ENCODE peak calls at places on chromosomes 1 and 21, in ten cellular contexts. L, P, Q, T, H, R, K, C, Y and M are unnamed samples.

GRCh38 chr21:14864211-14865021 is 200.4 kb downstream of the NRIP1 start:
- DNase-seq in L (peak), P (peak), Q (peak), T (peak), H (peak), R (peak), K (peak), C (peak), Y (peak), M (peak)

GRCh38 chr1:211135342-211135950 is 1.5 kb upstream of the KCNH1 start:
- DNase-seq in L (peak), P (no peak), Q (no peak), T (peak), H (peak), R (peak), K (no peak), C (peak), Y (no peak), M (no peak)

GRCh38 chr1:104791030-104791429 is 1041.3 kb downstream of the AMY1C start:
- DNase-seq in L (no peak), P (no peak), Q (no peak), T (no peak), H (no peak), R (no peak), K (no peak), C (no peak), Y (no peak), M (no peak)

GRCh38 chr1:218298398-218298797 is 13.3 kb downstream of the RRP15 start:
- DNase-seq in L (no peak), P (no peak), Q (no peak), T (no peak), H (no peak), R (no peak), K (no peak), C (no peak), Y (no peak), M (no peak)

GRCh38 chr1:216836316-216836715 is 113.1 kb upstream of the ESRRG start:
- DNase-seq in L (no peak), P (no peak), Q (peak), T (no peak), H (no peak), R (no peak), K (no peak), C (no peak), Y (no peak), M (no peak)

GRCh38 chr21:42629856-42630410 is 23.5 kb upstream of the PDE9A start:
- DNase-seq in L (no peak), P (no peak), Q (no peak), T (no peak), H (no peak), R (no peak), K (no peak), C (no peak), Y (no peak), M (no peak)

GRCh38 chr1:209717818-209718217 is 13.2 kb downstream of the HSD11B1 start:
- DNase-seq in L (no peak), P (no peak), Q (no peak), T (no peak), H (no peak), R (no peak), K (no peak), C (no peak), Y (no peak), M (no peak)

GRCh38 chr21:33396966-33397365 is 6.2 kb upstream of the IFNGR2 start:
- DNase-seq in L (no peak), P (peak), Q (no peak), T (peak), H (no peak), R (no peak), K (no peak), C (peak), Y (no peak), M (no peak)

GRCh38 chr1:219339466-219339865 is 165.8 kb downstream of the LYPLAL1 start:
- DNase-seq in L (no peak), P (no peak), Q (no peak), T (peak), H (no peak), R (no peak), K (no peak), C (peak), Y (no peak), M (no peak)

GRCh38 chr1:158028956-158029355 is 35.5 kb downstream of the KIRREL1 start:
- DNase-seq in L (no peak), P (no peak), Q (no peak), T (peak), H (no peak), R (peak), K (no peak), C (no peak), Y (no peak), M (no peak)

GRCh38 chr1:35644204-35644603 is 2.9 kb upstream of the PSMB2 start:
- DNase-seq in L (no peak), P (no peak), Q (no peak), T (no peak), H (no peak), R (no peak), K (no peak), C (no peak), Y (no peak), M (no peak)

GRCh38 chr1:7953850-7954609 is 7.5 kb upstream of the PARK7 start:
- DNase-seq in L (no peak), P (peak), Q (peak), T (peak), H (peak), R (peak), K (peak), C (peak), Y (no peak), M (peak)

GRCh38 chr1:29804181-29804899 is 568.0 kb downstream of the PTPRU start:
- DNase-seq in L (no peak), P (no peak), Q (no peak), T (no peak), H (no peak), R (no peak), K (no peak), C (no peak), Y (no peak), M (no peak)

GRCh38 chr1:43509740-43510375 is 20.8 kb upstream of the PTPRF start:
- DNase-seq in L (no peak), P (no peak), Q (no peak), T (no peak), H (no peak), R (no peak), K (no peak), C (no peak), Y (no peak), M (no peak)

GRCh38 chr1:1356166-1356795 is 2.1 kb downstream of the MXRA8 start:
- DNase-seq in L (no peak), P (peak), Q (no peak), T (no peak), H (no peak), R (no peak), K (no peak), C (no peak), Y (no peak), M (no peak)

GRCh38 chr1:87329051-87329755 is 523 bp downstream of the LMO4 start:
- DNase-seq in L (peak), P (peak), Q (peak), T (peak), H (peak), R (no peak), K (peak), C (peak), Y (peak), M (peak)

GRCh38 chr1:226575436-226576390 is 27.1 kb downstream of the STUM start:
- DNase-seq in L (peak), P (peak), Q (no peak), T (no peak), H (no peak), R (no peak), K (no peak), C (no peak), Y (no peak), M (no peak)

GRCh38 chr1:197910120-197911110 is 6.8 kb upstream of the LHX9 start:
- DNase-seq in L (no peak), P (no peak), Q (no peak), T (no peak), H (peak), R (no peak), K (no peak), C (no peak), Y (no peak), M (no peak)

GRCh38 chr21:34878501-34878900 is 170.6 kb downstream of the RUNX1 start:
- DNase-seq in L (no peak), P (no peak), Q (no peak), T (no peak), H (no peak), R (peak), K (no peak), C (no peak), Y (no peak), M (peak)

GRCh38 chr21:37364722-37365121 is 1.9 kb upstream of the DYRK1A start:
- DNase-seq in L (no peak), P (no peak), Q (no peak), T (no peak), H (no peak), R (no peak), K (no peak), C (no peak), Y (no peak), M (no peak)

GRCh38 chr21:26148071-26148470 is 22.5 kb downstream of the APP start:
- DNase-seq in L (peak), P (peak), Q (peak), T (no peak), H (peak), R (peak), K (no peak), C (no peak), Y (no peak), M (peak)

GRCh38 chr1:161709373-161709772 is 2.3 kb downstream of the FCRLA start:
- DNase-seq in L (no peak), P (no peak), Q (no peak), T (no peak), H (no peak), R (no peak), K (no peak), C (no peak), Y (no peak), M (no peak)

GRCh38 chr1:94580367-94581115 is 39.0 kb upstream of the F3 start:
- DNase-seq in L (no peak), P (no peak), Q (no peak), T (peak), H (no peak), R (peak), K (no peak), C (no peak), Y (no peak), M (no peak)

GRCh38 chr1:24830680-24831272 is 85.5 kb downstream of the CLIC4 start:
- DNase-seq in L (peak), P (no peak), Q (no peak), T (peak), H (peak), R (peak), K (no peak), C (peak), Y (no peak), M (no peak)

GRCh38 chr1:204263240-204263848 is 49.6 kb upstream of the GOLT1A start:
- DNase-seq in L (peak), P (peak), Q (no peak), T (peak), H (no peak), R (no peak), K (no peak), C (no peak), Y (peak), M (no peak)

GRCh38 chr1:46547481-46548383 is 3.7 kb downstream of the KNCN start:
- DNase-seq in L (peak), P (no peak), Q (no peak), T (peak), H (peak), R (peak), K (no peak), C (peak), Y (no peak), M (peak)

GRCh38 chr1:67801903-67802302 is 31.4 kb downstream of the GNG12 start:
- DNase-seq in L (no peak), P (no peak), Q (no peak), T (no peak), H (no peak), R (no peak), K (no peak), C (no peak), Y (no peak), M (no peak)

GRCh38 chr1:193183019-193183643 is 3.3 kb downstream of the B3GALT2 start:
- DNase-seq in L (peak), P (no peak), Q (no peak), T (peak), H (peak), R (peak), K (no peak), C (peak), Y (peak), M (peak)

GRCh38 chr1:197519741-197520334 is 251.8 kb downstream of the CRB1 start:
- DNase-seq in L (no peak), P (no peak), Q (no peak), T (peak), H (peak), R (peak), K (no peak), C (peak), Y (no peak), M (no peak)

GRCh38 chr21:33185852-33186251 is 43.9 kb upstream of the IFNAR2 start:
- DNase-seq in L (no peak), P (no peak), Q (no peak), T (no peak), H (no peak), R (no peak), K (peak), C (no peak), Y (no peak), M (no peak)

GRCh38 chr1:213110349-213111300 is 59.6 kb downstream of the RPS6KC1 start:
- DNase-seq in L (no peak), P (no peak), Q (no peak), T (no peak), H (no peak), R (no peak), K (no peak), C (no peak), Y (no peak), M (no peak)

GRCh38 chr1:224513383-224513782 is 78.8 kb upstream of the WDR26 start:
- DNase-seq in L (no peak), P (no peak), Q (no peak), T (no peak), H (peak), R (no peak), K (no peak), C (no peak), Y (no peak), M (no peak)

GRCh38 chr1:25503551-25504426 is 39.6 kb upstream of the LDLRAP1 start:
- DNase-seq in L (peak), P (peak), Q (peak), T (no peak), H (peak), R (peak), K (peak), C (no peak), Y (peak), M (peak)

GRCh38 chr1:153818876-153819275 is 43.7 kb downstream of the SLC27A3 start:
- DNase-seq in L (no peak), P (no peak), Q (no peak), T (no peak), H (no peak), R (no peak), K (no peak), C (no peak), Y (no peak), M (no peak)

DNA sequence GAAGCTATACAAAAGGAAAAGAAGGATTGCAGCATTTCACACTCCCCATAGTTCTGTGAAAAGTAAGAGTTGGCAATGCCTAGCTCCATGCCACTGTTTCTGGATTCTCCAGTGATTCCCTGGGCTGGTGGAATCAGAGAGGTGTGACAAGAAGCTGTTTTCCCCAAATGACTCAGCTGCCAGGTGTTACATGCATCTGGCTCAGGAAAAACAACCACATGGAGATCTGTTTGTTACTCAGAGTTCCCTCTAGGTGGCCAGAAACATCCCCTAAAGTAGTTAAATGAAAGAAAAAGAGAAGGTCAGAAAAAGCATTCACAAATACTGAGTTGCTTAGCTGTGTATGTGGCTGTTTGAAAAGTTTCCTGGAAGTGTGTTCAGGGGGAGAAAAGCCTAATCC is 115.8 kb downstream of the UCK2 start:
- DNase-seq in L (no peak), P (no peak), Q (no peak), T (no peak), H (peak), R (peak), K (no peak), C (peak), Y (no peak), M (no peak)
- TF ChIP-seq CTCF in L (no peak), P (no peak), Q (no peak), T (no peak), H (peak), R (no peak), K (no peak), C (no peak), Y (no peak), M (no peak)

GRCh38 chr21:31788581-31788980 is 56.7 kb upstream of the SCAF4 start:
- DNase-seq in L (no peak), P (no peak), Q (no peak), T (no peak), H (no peak), R (no peak), K (no peak), C (no peak), Y (no peak), M (no peak)

GRCh38 chr21:31780944-31781343 is 49.0 kb upstream of the SCAF4 start:
- DNase-seq in L (no peak), P (no peak), Q (no peak), T (no peak), H (peak), R (peak), K (no peak), C (no peak), Y (no peak), M (no peak)

GRCh38 chr21:31781737-31782136 is 49.8 kb upstream of the SCAF4 start:
- DNase-seq in L (no peak), P (peak), Q (no peak), T (peak), H (no peak), R (peak), K (no peak), C (peak), Y (no peak), M (no peak)

GRCh38 chr21:31786164-31786920 is 54.4 kb upstream of the SCAF4 start:
- DNase-seq in L (no peak), P (no peak), Q (no peak), T (no peak), H (no peak), R (no peak), K (no peak), C (no peak), Y (no peak), M (no peak)
- TF ChIP-seq CTCF in L (no peak), P (no peak), Q (no peak), T (no peak), H (no peak), R (no peak), K (peak), C (no peak), Y (no peak), M (no peak)

DNA sequence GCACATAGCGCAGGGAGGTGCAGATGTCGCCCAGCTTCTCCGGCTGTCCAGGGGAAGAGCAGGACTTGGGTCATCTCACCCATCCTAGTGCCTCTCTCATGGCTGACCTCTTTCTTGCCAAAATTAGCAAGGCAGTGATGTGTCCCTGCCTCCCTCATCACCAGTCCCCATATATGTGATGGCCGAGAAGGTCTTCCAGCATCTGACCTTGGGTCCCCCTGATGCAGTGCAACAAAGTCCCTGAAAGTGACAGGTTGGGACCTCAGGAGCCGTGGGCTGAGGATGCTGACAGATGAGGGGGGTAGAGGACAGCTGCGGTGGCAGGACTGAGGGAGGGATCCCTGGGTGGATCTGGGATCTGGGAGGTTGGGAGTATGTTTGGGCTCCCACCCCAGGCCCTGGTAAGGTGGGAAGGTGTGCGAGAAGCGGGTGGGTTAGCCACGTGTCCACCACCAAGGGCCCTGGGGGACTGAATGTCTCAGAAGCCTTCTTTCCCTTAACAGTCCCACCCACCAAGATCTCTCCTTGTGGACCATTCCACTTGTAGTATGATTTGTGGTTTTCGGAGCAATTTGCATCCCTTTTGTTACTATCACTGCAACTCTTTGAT is 109.7 kb downstream of the SYT2 start:
- DNase-seq in L (no peak), P (no peak), Q (no peak), T (no peak), H (no peak), R (no peak), K (no peak), C (no peak), Y (no peak), M (no peak)
- TF ChIP-seq CTCF in L (no peak), P (no peak), Q (peak), T (no peak), H (no peak), R (no peak), K (no peak), C (no peak), Y (no peak), M (no peak)

GRCh38 chr1:5944848-5945167 is 47.4 kb downstream of the NPHP4 start:
- DNase-seq in L (no peak), P (no peak), Q (no peak), T (no peak), H (no peak), R (no peak), K (no peak), C (no peak), Y (no peak), M (no peak)

GRCh38 chr1:5944069-5944847 is 48.0 kb downstream of the NPHP4 start:
- DNase-seq in L (no peak), P (no peak), Q (no peak), T (no peak), H (no peak), R (no peak), K (no peak), C (no peak), Y (no peak), M (no peak)

GRCh38 chr1:5945445-5945844 is 46.8 kb downstream of the NPHP4 start:
- DNase-seq in L (no peak), P (no peak), Q (no peak), T (no peak), H (no peak), R (no peak), K (no peak), C (no peak), Y (no peak), M (no peak)

GRCh38 chr1:5941671-5942070 is 50.6 kb downstream of the NPHP4 start:
- DNase-seq in L (no peak), P (no peak), Q (no peak), T (no peak), H (no peak), R (no peak), K (no peak), C (no peak), Y (no peak), M (no peak)

DNA sequence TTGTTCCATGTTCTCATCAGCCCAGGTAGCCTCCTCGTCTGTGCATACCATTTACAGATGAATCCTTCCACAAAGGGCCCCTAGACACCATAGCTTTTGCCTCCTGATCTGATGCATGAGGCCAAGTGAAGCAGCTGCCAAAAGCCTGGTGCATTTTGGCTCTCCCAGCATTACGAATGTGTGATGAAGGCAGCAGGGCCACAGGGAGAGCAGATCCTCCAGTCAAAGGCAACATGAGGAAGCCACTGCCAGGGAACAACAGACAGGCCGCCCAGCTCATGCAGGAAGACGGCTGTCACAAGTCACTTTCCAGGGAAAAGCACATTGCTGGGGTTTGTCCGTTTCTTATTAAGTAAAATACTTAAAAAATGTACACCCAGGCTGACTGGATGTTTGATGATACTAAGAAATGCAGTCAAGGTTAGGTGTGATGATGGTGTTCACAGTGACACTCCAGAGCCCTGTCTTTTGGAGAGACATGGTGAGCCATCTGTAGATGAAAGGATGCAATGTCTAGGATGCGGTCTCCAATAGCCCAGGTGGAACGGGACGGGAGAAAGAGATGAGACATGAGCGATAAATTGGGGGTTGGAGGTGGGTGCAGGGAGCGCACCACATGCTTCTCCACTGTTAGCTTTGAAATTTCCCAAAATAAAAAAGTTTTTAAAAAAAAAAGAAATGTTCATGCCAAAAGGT is 48.7 kb downstream of the NPHP4 start:
- DNase-seq in L (no peak), P (no peak), Q (no peak), T (no peak), H (no peak), R (no peak), K (no peak), C (no peak), Y (no peak), M (no peak)
- TF ChIP-seq CTCF in L (no peak), P (no peak), Q (no peak), T (no peak), H (no peak), R (no peak), K (no peak), C (no peak), Y (no peak), M (no peak)

GRCh38 chr1:15958788-15959187 is 17.1 kb downstream of the ZBTB17 start:
- DNase-seq in L (no peak), P (no peak), Q (no peak), T (peak), H (peak), R (no peak), K (no peak), C (no peak), Y (no peak), M (no peak)
- TF ChIP-seq CTCF in L (no peak), P (no peak), Q (no peak), T (peak), H (peak), R (no peak), K (no peak), C (no peak), Y (no peak), M (no peak)

GRCh38 chr21:45366931-45367401 is 38.0 kb upstream of the COL18A1 start:
- DNase-seq in L (no peak), P (peak), Q (no peak), T (peak), H (no peak), R (peak), K (no peak), C (peak), Y (no peak), M (peak)
- TF ChIP-seq CTCF in L (peak), P (no peak), Q (no peak), T (peak), H (no peak), R (no peak), K (no peak), C (peak), Y (no peak), M (no peak)